ENCODE peak calls at places on chromosome 18, in five cellular contexts. T is esophagus squamous epithelium, Z is endodermal cell, Q is aorta, G is gastrocnemius medialis. C is an unnamed sample. For H3K27me3, the result is how much of the 10 kb centered on the place peaks cover.

GRCh38 chr18:48186861-48187260 is 222.3 kb downstream of the ZBTB7C start:
- DNase-seq in T (no peak), Z (no peak), Q (no peak), G (no peak), C (no peak)

GRCh38 chr18:48330016-48330991 is 78.9 kb downstream of the ZBTB7C start:
- DNase-seq in T (no peak), Z (no peak), Q (peak), G (no peak), C (no peak)

GRCh38 chr18:47113796-47114540 is 36.3 kb downstream of the HDHD2 start:
- DNase-seq in T (no peak), Z (peak), Q (no peak), G (no peak), C (peak)

GRCh38 chr18:11004294-11004693 is 145.1 kb downstream of the PIEZO2 start:
- DNase-seq in T (no peak), Z (no peak), Q (no peak), G (no peak), C (no peak)

GRCh38 chr18:46345181-46345465 is 240.9 kb downstream of the HAUS1 start:
- DNase-seq in T (no peak), Z (no peak), Q (no peak), G (no peak), C (no peak)

GRCh38 chr18:136433-136832 is 21.9 kb upstream of the USP14 start:
- DNase-seq in T (no peak), Z (peak), Q (no peak), G (no peak), C (peak)

GRCh38 chr18:61882296-61883004 is 10.4 kb downstream of the RNF152 start:
- DNase-seq in T (no peak), Z (no peak), Q (no peak), G (no peak), C (no peak)

GRCh38 chr18:35577045-35577848 is 4.3 kb upstream of the GALNT1 start:
- DNase-seq in T (no peak), Z (no peak), Q (no peak), G (no peak), C (no peak)

GRCh38 chr18:7766383-7766782 is 199.3 kb downstream of the PTPRM start:
- DNase-seq in T (no peak), Z (peak), Q (no peak), G (no peak), C (peak)

GRCh38 chr18:35029103-35029502 is 12.1 kb upstream of the MAPRE2 start:
- DNase-seq in T (no peak), Z (no peak), Q (peak), G (no peak), C (no peak)

GRCh38 chr18:74173434-74173750 is 25.1 kb downstream of the TIMM21 start:
- DNase-seq in T (no peak), Z (no peak), Q (no peak), G (no peak), C (no peak)

GRCh38 chr18:3332376-3332775 is 70.4 kb downstream of the MYL12B start:
- DNase-seq in T (no peak), Z (no peak), Q (no peak), G (no peak), C (no peak)

GRCh38 chr18:34867520-34867919 is 157.4 kb downstream of the DTNA start:
- DNase-seq in T (no peak), Z (peak), Q (no peak), G (no peak), C (peak)

GRCh38 chr18:76621782-76622495 is 126.9 kb upstream of the ZNF516 start:
- DNase-seq in T (no peak), Z (no peak), Q (no peak), G (no peak), C (no peak)

GRCh38 chr18:50268022-50268747 is 1.9 kb upstream of the CFAP53 start:
- DNase-seq in T (peak), Z (peak), Q (peak), G (peak), C (peak)

GRCh38 chr18:59898609-59899297 is 1.0 kb upstream of the PMAIP1 start:
- DNase-seq in T (no peak), Z (peak), Q (no peak), G (no peak), C (no peak)

GRCh38 chr18:27709344-27709743 is 467.6 kb downstream of the CDH2 start:
- DNase-seq in T (no peak), Z (no peak), Q (no peak), G (no peak), C (no peak)

GRCh38 chr18:8381801-8382459 is 227.3 kb upstream of the RAB12 start:
- DNase-seq in T (no peak), Z (no peak), Q (no peak), G (no peak), C (no peak)

GRCh38 chr18:48345596-48345995 is 63.6 kb downstream of the ZBTB7C start:
- DNase-seq in T (no peak), Z (peak), Q (no peak), G (no peak), C (peak)

GRCh38 chr18:75322206-75322605 is 105.3 kb downstream of the SMIM21 start:
- DNase-seq in T (no peak), Z (no peak), Q (no peak), G (no peak), C (no peak)

GRCh38 chr18:62957885-62958472 is 242.6 kb downstream of the PHLPP1 start:
- DNase-seq in T (no peak), Z (peak), Q (no peak), G (no peak), C (no peak)

GRCh38 chr18:35029770-35030169 is 11.4 kb upstream of the MAPRE2 start:
- DNase-seq in T (no peak), Z (no peak), Q (no peak), G (no peak), C (no peak)

GRCh38 chr18:72161686-72162085 is 382.5 kb downstream of the CBLN2 start:
- DNase-seq in T (no peak), Z (no peak), Q (no peak), G (no peak), C (no peak)

GRCh38 chr18:38932752-38933151 is 1367.2 kb upstream of the CELF4 start:
- DNase-seq in T (no peak), Z (no peak), Q (no peak), G (no peak), C (no peak)

GRCh38 chr18:61982475-61982874 is 89.7 kb upstream of the RNF152 start:
- DNase-seq in T (no peak), Z (no peak), Q (no peak), G (no peak), C (no peak)

GRCh38 chr18:49797995-49798394 is 15.3 kb downstream of the ACAA2 start:
- DNase-seq in T (no peak), Z (no peak), Q (no peak), G (no peak), C (peak)

GRCh38 chr18:55787674-55788073 is 199.7 kb upstream of the TCF4 start:
- DNase-seq in T (no peak), Z (no peak), Q (no peak), G (no peak), C (no peak)

GRCh38 chr18:44946529-44947113 is 265.9 kb downstream of the SETBP1 start:
- DNase-seq in T (no peak), Z (no peak), Q (no peak), G (no peak), C (no peak)

GRCh38 chr18:35026407-35027061 is 14.7 kb upstream of the MAPRE2 start:
- DNase-seq in T (no peak), Z (peak), Q (no peak), G (no peak), C (no peak)

GRCh38 chr18:42181474-42181873 is 226.4 kb downstream of the PIK3C3 start:
- DNase-seq in T (no peak), Z (no peak), Q (no peak), G (no peak), C (no peak)

GRCh38 chr18:48364146-48364545 is 45.0 kb downstream of the ZBTB7C start:
- DNase-seq in T (no peak), Z (peak), Q (no peak), G (no peak), C (no peak)

DNA sequence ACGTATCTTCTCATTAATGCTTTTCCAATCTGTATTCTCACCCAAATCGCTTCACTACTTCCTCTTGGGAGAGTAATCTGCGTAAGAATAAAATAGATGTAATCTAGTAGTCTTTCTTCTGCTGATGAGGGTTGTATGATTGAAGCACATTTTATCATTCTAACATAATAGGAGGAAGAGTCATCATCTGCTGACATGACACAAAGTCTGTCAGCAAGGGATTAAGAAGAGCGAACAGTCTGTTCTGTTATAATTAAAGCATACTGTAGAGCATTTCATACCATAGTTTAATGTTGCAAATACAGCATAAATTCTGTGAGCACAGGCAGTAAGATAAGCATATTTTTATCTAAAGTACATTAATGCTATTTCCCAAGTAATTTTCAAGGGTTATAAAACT is 10.4 kb downstream of the SLC25A52 start:
- DNase-seq in T (no peak), Z (no peak), Q (no peak), G (no peak), C (no peak)
- H3K27me3 ChIP-seq in T (under half), Z (under half), Q (under half), G (under half), C (under half)

GRCh38 chr18:58045265-58046086 is 1.4 kb downstream of the NEDD4L start:
- DNase-seq in T (no peak), Z (peak), Q (no peak), G (no peak), C (peak)
- H3K27me3 ChIP-seq in T (under half), Z (under half), Q (under half), G (under half), C (under half)

DNA sequence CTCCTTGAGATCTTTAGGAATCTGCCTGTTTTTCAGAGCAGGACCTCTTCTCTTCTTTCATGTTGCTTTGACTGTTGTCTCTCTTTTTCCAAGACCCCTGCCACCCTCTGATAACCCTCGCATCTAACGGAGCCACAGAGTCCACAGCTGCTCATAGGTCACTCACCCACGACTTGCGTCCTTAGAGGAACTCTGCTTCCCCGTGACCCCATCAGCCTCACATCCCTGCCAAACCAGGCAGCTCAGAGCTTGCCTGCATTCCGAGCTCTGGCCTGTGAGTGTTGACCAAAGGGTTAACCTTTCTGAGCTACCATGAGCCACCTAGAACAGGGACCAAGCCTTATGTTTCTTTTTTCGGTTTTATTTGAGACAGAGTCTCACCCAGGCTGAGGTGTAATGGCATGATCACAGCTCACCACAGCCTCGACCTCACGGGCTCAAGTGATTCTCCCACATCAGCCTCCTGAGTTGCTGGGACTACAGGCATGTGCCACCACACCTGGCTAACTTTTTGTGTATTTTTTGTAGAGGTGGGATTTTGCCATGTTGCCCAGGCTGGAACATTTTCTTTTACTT is 36.4 kb downstream of the CABLES1 start:
- DNase-seq in T (no peak), Z (peak), Q (no peak), G (no peak), C (no peak)
- H3K27me3 ChIP-seq in T (under half), Z (under half), Q (under half), G (under half), C (under half)

GRCh38 chr18:37362158-37362890 is 203.3 kb downstream of the CELF4 start:
- DNase-seq in T (no peak), Z (peak), Q (no peak), G (no peak), C (peak)

GRCh38 chr18:37368110-37368812 is 197.3 kb downstream of the CELF4 start:
- DNase-seq in T (no peak), Z (no peak), Q (no peak), G (no peak), C (peak)

GRCh38 chr18:37361223-37362157 is 204.1 kb downstream of the CELF4 start:
- DNase-seq in T (no peak), Z (peak), Q (no peak), G (no peak), C (peak)

GRCh38 chr18:37364237-37364636 is 201.4 kb downstream of the CELF4 start:
- DNase-seq in T (no peak), Z (no peak), Q (peak), G (peak), C (no peak)
- H3K27me3 ChIP-seq in T (under half), Z (half or more), Q (under half), G (under half), C (half or more)

DNA sequence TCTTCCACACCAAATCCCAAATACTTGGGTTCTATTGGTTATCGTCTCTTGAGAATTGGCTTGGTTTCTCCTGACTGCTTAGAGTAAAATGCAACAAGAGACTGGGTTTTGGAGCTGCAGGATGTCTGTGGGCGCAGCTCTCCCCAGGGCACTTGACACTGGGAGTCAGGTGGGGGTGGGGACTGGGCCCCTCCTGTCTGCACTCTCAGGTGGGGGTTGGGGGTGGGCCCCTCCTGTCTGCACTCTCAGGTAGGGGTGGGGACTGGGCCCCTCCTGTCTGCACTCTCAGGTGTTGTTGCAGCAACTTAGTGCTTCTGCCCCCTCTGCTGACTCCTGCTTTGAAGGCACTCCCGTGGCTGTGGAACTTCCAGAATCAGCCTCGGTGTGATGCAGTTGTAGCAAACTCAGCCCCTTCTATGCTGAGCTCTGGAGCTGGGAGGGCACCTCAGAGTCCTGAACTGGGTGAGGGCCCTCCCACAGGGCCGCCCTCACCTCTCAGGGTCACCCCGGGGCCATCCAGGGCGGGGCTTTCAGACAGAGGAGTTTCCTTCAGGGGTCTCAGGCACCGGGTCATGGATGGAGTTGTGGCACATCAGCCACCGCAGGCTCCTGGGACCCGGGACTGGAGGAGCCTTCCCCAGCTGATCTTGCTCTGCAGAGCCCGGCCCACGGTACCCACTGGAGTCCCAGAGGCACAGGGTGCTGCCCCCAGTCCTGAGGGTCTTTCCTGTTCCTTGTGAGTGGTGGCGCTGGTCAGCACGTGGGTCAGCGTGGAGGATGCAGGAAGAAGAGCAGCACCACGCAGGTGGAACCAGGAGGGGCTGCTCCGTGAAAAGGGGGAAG is 22.9 kb upstream of the CIDEA start:
- DNase-seq in T (no peak), Z (no peak), Q (no peak), G (no peak), C (no peak)
- H3K27me3 ChIP-seq in T (under half), Z (under half), Q (under half), G (under half), C (under half)

DNA sequence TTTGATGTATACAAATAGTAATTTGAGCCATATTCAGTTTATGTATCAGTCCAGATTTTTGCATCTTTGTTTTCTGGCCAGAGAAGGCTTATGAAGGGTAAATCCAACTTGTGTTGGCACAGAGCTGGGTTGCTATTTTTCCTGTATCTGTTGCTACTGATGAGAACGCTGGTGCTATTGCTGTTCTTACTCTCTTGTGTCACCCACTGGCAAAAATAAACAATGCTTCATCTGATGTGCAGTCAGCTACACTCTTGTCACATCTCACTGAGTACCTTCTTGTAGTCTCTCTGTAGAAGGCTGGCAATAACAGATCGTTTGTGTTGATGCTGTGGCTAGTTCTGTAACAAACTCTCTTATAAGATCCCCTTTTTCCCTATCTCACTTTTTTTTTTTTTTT is 323.4 kb downstream of the CDH19 start:
- DNase-seq in T (no peak), Z (no peak), Q (no peak), G (no peak), C (no peak)
- H3K27me3 ChIP-seq in T (under half), Z (under half), Q (under half), G (under half), C (under half)

C was measured in H7.